ENCODE peak calls at places on chromosomes 3 and 15, in six cellular contexts. X is Peyer's patch, E is HFF-Myc, V is brain microvascular endothelial cell, I is heart right ventricle, B is heart left ventricle. F is an unnamed sample.
A peak's percentile ranks its signal among the peaks of the same experiment; 100 is the strongest.

GRCh38 chr15:55737373-55737772 is 5.6 kb downstream of the PRTG start:
- DNase-seq in X (no peak), E (no peak), V (peak; percentile 19), I (peak; percentile 20), B (peak; percentile 27), F (no peak)

GRCh38 chr15:42215854-42216829 is 8.0 kb upstream of the VPS39 start:
- DNase-seq in X (no peak), E (no peak), V (no peak), I (no peak), B (no peak), F (no peak)

GRCh38 chr3:177427096-177427495 is 229.8 kb upstream of the TBL1XR1 start:
- DNase-seq in X (no peak), E (no peak), V (no peak), I (no peak), B (no peak), F (no peak)

GRCh38 chr3:74546426-74546825 is 68.0 kb downstream of the CNTN3 start:
- DNase-seq in X (no peak), E (no peak), V (no peak), I (no peak), B (no peak), F (no peak)

GRCh38 chr3:106826861-106827311 is 550.4 kb upstream of the CCDC54 start:
- DNase-seq in X (no peak), E (no peak), V (peak; percentile 53), I (no peak), B (no peak), F (no peak)

GRCh38 chr3:31253782-31254181 is 278.9 kb upstream of the STT3B start:
- DNase-seq in X (no peak), E (no peak), V (no peak), I (no peak), B (no peak), F (no peak)

GRCh38 chr15:55802600-55803376 is 59.8 kb upstream of the PRTG start:
- DNase-seq in X (no peak), E (no peak), V (no peak), I (no peak), B (no peak), F (no peak)

GRCh38 chr15:59741274-59741906 is 52.3 kb upstream of the BNIP2 start:
- DNase-seq in X (no peak), E (no peak), V (peak; percentile 4), I (no peak), B (no peak), F (no peak)

GRCh38 chr3:97994328-97994945 is 22.2 kb upstream of the RIOX2 start:
- DNase-seq in X (no peak), E (no peak), V (no peak), I (no peak), B (no peak), F (no peak)

GRCh38 chr3:58998476-58999117 is 51.2 kb downstream of the CFAP20DC start:
- DNase-seq in X (no peak), E (peak; percentile 86), V (peak; percentile 97), I (no peak), B (no peak), F (no peak)

GRCh38 chr3:186596568-186597287 is 16.1 kb upstream of the AHSG start:
- DNase-seq in X (no peak), E (no peak), V (no peak), I (no peak), B (no peak), F (no peak)

GRCh38 chr15:91113036-91113435 is 13.0 kb downstream of the SV2B start:
- DNase-seq in X (no peak), E (no peak), V (no peak), I (no peak), B (no peak), F (no peak)

GRCh38 chr3:191236635-191237034 is 37.6 kb downstream of the OSTN start:
- DNase-seq in X (no peak), E (peak; percentile 12), V (no peak), I (no peak), B (no peak), F (no peak)

GRCh38 chr3:139173372-139174108 is 128.8 kb upstream of the PRR23C start:
- DNase-seq in X (no peak), E (peak; percentile 9), V (peak; percentile 3), I (no peak), B (no peak), F (no peak)

GRCh38 chr3:126340943-126341754 is 16.1 kb downstream of the KLF15 start:
- DNase-seq in X (no peak), E (no peak), V (no peak), I (no peak), B (no peak), F (no peak)

GRCh38 chr3:10505050-10505790 is at the start of gene ATP2B2:
- DNase-seq in X (no peak), E (no peak), V (no peak), I (no peak), B (no peak), F (no peak)

GRCh38 chr3:195701042-195701910 is 19.5 kb upstream of the MUC20 start:
- DNase-seq in X (peak; percentile 51), E (no peak), V (no peak), I (no peak), B (no peak), F (no peak)

GRCh38 chr3:161500057-161500836 is 3.6 kb downstream of the OTOL1 start:
- DNase-seq in X (no peak), E (no peak), V (no peak), I (no peak), B (no peak), F (no peak)

GRCh38 chr15:50116477-50116876 is 2.6 kb downstream of the ATP8B4 start:
- DNase-seq in X (no peak), E (no peak), V (no peak), I (no peak), B (no peak), F (no peak)

GRCh38 chr15:85772668-85773067 is 22.1 kb downstream of the KLHL25 start:
- DNase-seq in X (no peak), E (no peak), V (no peak), I (no peak), B (peak; percentile 72), F (no peak)

GRCh38 chr15:82894971-82895520 is 57.5 kb downstream of the HOMER2 start:
- DNase-seq in X (no peak), E (peak; percentile 9), V (no peak), I (no peak), B (no peak), F (no peak)

GRCh38 chr15:100696452-100696851 is 94.1 kb downstream of the ASB7 start:
- DNase-seq in X (no peak), E (no peak), V (peak; percentile 66), I (no peak), B (no peak), F (no peak)

GRCh38 chr15:48624700-48625099 is 20.8 kb downstream of the FBN1 start:
- DNase-seq in X (no peak), E (no peak), V (no peak), I (no peak), B (no peak), F (no peak)

DNA sequence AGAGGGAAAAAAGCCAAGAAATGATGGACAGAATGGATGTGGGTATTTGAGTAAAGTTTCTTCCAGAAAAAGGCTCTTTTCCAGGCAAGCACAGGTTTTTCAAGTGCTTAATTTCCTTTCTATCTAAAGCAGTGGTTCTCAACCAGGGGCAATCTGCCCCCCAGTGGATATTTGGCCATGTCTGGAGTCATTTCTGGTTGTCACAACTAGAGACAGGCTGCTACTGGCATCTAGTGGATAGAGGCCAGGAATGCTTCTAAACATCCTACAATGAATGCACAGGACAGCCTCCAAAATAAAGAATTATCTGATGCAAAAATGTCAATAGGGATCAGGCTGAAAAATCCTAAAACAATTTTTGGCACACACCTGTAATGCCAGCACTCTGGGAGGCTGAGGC is 23.9 kb downstream of the SEC22C start:
- DNase-seq in X (no peak), E (no peak), V (no peak), I (no peak), B (no peak), F (no peak)
- TF ChIP-seq CTCF in X (peak; percentile 34), E (peak; percentile 12), V (peak; percentile 22), I (no peak), B (peak; percentile 19), F (no peak)

DNA sequence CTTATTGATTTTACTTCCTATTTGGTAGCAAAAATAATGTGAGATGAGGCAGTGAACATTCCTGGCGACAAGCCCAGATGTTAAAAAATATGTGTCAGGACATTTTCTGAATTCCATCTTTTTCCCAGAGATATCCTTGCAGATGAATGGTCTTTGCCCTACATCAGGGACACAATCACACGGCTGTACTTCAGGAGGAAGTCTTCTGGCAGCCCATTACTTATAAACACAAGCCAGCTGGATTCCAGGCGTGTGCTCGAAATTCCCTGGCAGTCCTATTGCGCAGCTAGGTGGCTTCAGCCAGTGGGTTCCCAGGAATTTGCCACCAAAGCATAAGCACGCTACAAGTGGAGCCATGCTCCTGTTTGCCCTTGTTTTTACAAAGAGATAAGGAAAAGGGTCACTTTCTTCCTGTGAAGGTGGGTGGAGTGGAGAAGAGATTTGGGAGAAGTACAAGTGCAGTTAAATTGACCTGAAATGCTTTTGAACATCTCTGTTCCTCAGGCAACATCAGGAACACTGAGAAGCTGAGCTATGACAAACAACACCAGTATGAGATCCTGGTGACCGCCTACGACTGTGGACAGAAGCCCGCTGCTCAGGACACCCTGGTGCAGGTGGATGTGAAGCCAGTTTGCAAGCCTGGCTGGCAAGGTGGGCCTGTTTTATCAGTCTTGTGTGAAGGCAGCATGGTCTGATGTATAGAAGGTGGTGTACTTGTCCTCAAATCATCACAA is 257.1 kb upstream of the TRIM42 start:
- DNase-seq in X (no peak), E (peak; percentile 21), V (peak; percentile 71), I (peak; percentile 18), B (peak; percentile 45), F (no peak)
- TF ChIP-seq CTCF in X (no peak), E (no peak), V (no peak), I (no peak), B (no peak), F (no peak)

DNA sequence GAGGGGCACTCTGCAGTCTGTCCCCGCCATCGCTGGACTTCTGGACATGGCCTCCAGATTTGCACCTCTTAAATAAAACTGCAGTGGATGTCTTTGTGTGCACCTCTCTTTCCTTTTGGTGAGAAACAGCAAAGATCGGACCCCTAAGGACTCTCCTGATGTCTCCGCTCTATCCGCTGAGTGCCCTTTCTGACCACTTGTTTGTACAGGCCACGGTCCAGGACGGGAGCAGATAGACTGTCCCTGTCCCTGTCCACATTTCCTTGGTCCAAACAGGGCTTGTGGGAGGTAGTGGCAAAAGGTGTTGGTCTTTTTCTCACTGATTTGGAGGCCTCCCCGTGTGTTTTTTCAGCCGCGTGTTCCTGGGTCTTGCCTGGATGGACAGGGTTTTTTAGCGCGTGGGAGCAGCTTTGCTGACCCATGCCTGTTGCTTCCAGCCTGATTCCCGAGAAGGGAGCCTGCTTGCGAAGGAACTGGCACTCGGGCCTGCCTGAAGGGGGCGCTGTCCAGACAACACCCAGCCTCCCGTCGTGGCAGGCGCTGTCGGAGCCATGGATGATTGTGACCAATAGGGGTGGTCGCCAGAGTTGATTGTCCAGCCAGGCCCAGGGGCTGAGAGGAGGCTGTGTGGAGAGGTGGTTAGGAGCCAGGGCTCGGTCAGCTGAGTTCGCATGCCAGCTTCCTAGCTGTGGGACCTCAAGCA is 13.2 kb upstream of the STAB1 start:
- DNase-seq in X (no peak), E (no peak), V (no peak), I (no peak), B (peak; percentile 40), F (no peak)
- TF ChIP-seq CTCF in X (no peak), E (peak; percentile 63), V (peak; percentile 66), I (no peak), B (peak; percentile 34), F (no peak)

DNA sequence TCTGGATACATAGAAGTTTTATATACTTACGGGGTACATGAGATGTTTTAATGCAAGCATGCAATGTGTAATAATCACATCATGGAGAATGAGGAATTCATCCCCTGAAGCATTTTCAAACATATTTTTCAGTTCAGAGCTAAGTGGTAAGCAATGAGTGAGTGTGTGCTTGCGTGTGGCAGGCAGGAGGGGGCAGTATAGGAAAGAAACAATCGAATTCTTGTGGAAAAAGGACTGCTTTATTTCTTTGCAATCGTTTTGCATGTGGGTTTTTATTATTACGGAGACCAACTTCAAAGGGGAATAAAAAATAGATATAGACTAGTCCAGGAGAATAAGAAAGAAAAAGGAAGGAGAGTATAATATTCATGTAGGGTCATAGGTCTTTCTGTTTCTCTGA is 271.6 kb downstream of the CHL1 start:
- DNase-seq in X (no peak), E (no peak), V (no peak), I (no peak), B (no peak), F (no peak)
- TF ChIP-seq CTCF in X (no peak), E (no peak), V (peak; percentile 66), I (no peak), B (peak; percentile 35), F (no peak)

F was measured in omental fat pad.